ENCODE peak calls at places on chromosomes 13 and 19, in seven cellular contexts. X is NCI-H748 treated with DMSO at 0.1 percent for 48 hours; I is NCI-H2081; G is right lobe of liver; J is activated CD4-positive, CD25-positive, alpha-beta regulatory T cell treated with anti-CD3 and anti-CD28 coated beads, Interleukin-2, amount 50 U/mL, for 72 hours; H is SW 1271; R is uterus. K is an unnamed sample.

GRCh38 chr19:3720533-3720917 is 12.3 kb downstream of the TJP3 start:
- DNase-seq in X (no peak), I (no peak), G (no peak), J (no peak), H (no peak), R (no peak), K (no peak)

GRCh38 chr19:50555033-50555432 is 13.2 kb downstream of the LRRC4B start:
- DNase-seq in X (no peak), I (no peak), G (no peak), J (no peak), H (no peak), R (no peak), K (no peak)

GRCh38 chr13:61838568-61838967 is 422.9 kb upstream of the PCDH20 start:
- DNase-seq in X (no peak), I (no peak), G (no peak), J (no peak), H (no peak), R (no peak), K (no peak)

GRCh38 chr13:65166675-65167074 is 2063.5 kb downstream of the PCDH9 start:
- DNase-seq in X (no peak), I (no peak), G (no peak), J (no peak), H (no peak), R (no peak), K (no peak)

GRCh38 chr19:13226983-13227382 is 76.8 kb downstream of the IER2 start:
- DNase-seq in X (no peak), I (no peak), G (no peak), J (no peak), H (no peak), R (no peak), K (no peak)

GRCh38 chr13:53250272-53250875 is 221.8 kb downstream of the OLFM4 start:
- DNase-seq in X (peak; percentile 88), I (peak; percentile 81), G (no peak), J (no peak), H (peak; percentile 56), R (no peak), K (peak; percentile 17)

GRCh38 chr19:5115771-5116202 is 146.9 kb downstream of the KDM4B start:
- DNase-seq in X (no peak), I (no peak), G (no peak), J (no peak), H (no peak), R (no peak), K (no peak)

GRCh38 chr13:24668511-24668910 is 11.7 kb upstream of the ATP12A start:
- DNase-seq in X (no peak), I (no peak), G (no peak), J (no peak), H (no peak), R (no peak), K (no peak)

GRCh38 chr13:84430441-84430840 is 548.2 kb upstream of the SLITRK1 start:
- DNase-seq in X (no peak), I (peak; percentile 73), G (no peak), J (no peak), H (no peak), R (no peak), K (no peak)

GRCh38 chr19:17873661-17874422 is 2.1 kb downstream of the SLC5A5 start:
- DNase-seq in X (peak; percentile 6), I (peak; percentile 23), G (no peak), J (peak; percentile 71), H (no peak), R (no peak), K (no peak)

GRCh38 chr19:13077233-13077632 is 25.4 kb downstream of the LYL1 start:
- DNase-seq in X (no peak), I (peak; percentile 7), G (no peak), J (no peak), H (no peak), R (no peak), K (no peak)

GRCh38 chr19:40143612-40144011 is 47.6 kb upstream of the MAP3K10 start:
- DNase-seq in X (no peak), I (no peak), G (no peak), J (no peak), H (no peak), R (no peak), K (no peak)

GRCh38 chr19:31066385-31066784 is 282.9 kb downstream of the TSHZ3 start:
- DNase-seq in X (no peak), I (no peak), G (no peak), J (no peak), H (no peak), R (no peak), K (no peak)

GRCh38 chr19:32868206-32868950 is 1.2 kb downstream of the SLC7A9 start:
- DNase-seq in X (no peak), I (no peak), G (no peak), J (no peak), H (no peak), R (no peak), K (no peak)

GRCh38 chr13:111415216-111415615 is 94.8 kb downstream of the TEX29 start:
- DNase-seq in X (no peak), I (no peak), G (no peak), J (no peak), H (no peak), R (no peak), K (no peak)

GRCh38 chr13:33076451-33076992 is 60.3 kb downstream of the KL start:
- DNase-seq in X (no peak), I (no peak), G (no peak), J (no peak), H (no peak), R (no peak), K (no peak)

K was measured in NCI-H510A.